ENCODE peak calls at places on chromosomes 7 and 10, in nine cellular contexts. One of them, this sample, is unnamed.

GRCh38 chr7:111560773-111561658 is 1.3 kb downstream of the IMMP2L start:
- DNase-seq in heart left ventricle: no peak
- DNase-seq in body of pancreas: peak; percentile 33
- DNase-seq in naive thymus-derived CD4-positive, alpha-beta T cell: no peak
- DNase-seq in left ventricle myocardium inferior: no peak
- DNase-seq in mesendoderm: peak; percentile 77
- DNase-seq in hepatocyte: peak; percentile 19
- DNase-seq in neural progenitor cell: peak; percentile 10
- DNase-seq in mesenchymal stem cell: peak; percentile 55
- DNase-seq in this sample: no peak

GRCh38 chr7:9189683-9190082 is 756.3 kb downstream of the NXPH1 start:
- DNase-seq in mesenchymal stem cell: no peak
- DNase-seq in body of pancreas: no peak
- DNase-seq in heart left ventricle: no peak
- DNase-seq in hepatocyte: no peak
- DNase-seq in neural progenitor cell: peak; percentile 73
- DNase-seq in mesendoderm: no peak
- DNase-seq in left ventricle myocardium inferior: no peak
- DNase-seq in naive thymus-derived CD4-positive, alpha-beta T cell: no peak
- DNase-seq in this sample: no peak

GRCh38 chr10:84783909-84784308 is 455.5 kb downstream of the CCSER2 start:
- DNase-seq in hepatocyte: no peak
- DNase-seq in mesendoderm: no peak
- DNase-seq in neural progenitor cell: no peak
- DNase-seq in body of pancreas: no peak
- DNase-seq in naive thymus-derived CD4-positive, alpha-beta T cell: no peak
- DNase-seq in left ventricle myocardium inferior: no peak
- DNase-seq in mesenchymal stem cell: no peak
- DNase-seq in heart left ventricle: no peak
- DNase-seq in this sample: no peak

GRCh38 chr10:11255796-11256444 is 238.2 kb downstream of the CELF2 start:
- DNase-seq in hepatocyte: no peak
- DNase-seq in naive thymus-derived CD4-positive, alpha-beta T cell: no peak
- DNase-seq in neural progenitor cell: no peak
- DNase-seq in mesendoderm: no peak
- DNase-seq in heart left ventricle: peak; percentile 50
- DNase-seq in mesenchymal stem cell: no peak
- DNase-seq in body of pancreas: no peak
- DNase-seq in left ventricle myocardium inferior: no peak
- DNase-seq in this sample: no peak

GRCh38 chr10:90969947-90970673 is 49.2 kb upstream of the ANKRD1 start:
- DNase-seq in left ventricle myocardium inferior: no peak
- DNase-seq in mesendoderm: peak; percentile 75
- DNase-seq in body of pancreas: no peak
- DNase-seq in neural progenitor cell: no peak
- DNase-seq in mesenchymal stem cell: peak; percentile 46
- DNase-seq in heart left ventricle: no peak
- DNase-seq in hepatocyte: no peak
- DNase-seq in naive thymus-derived CD4-positive, alpha-beta T cell: no peak
- DNase-seq in this sample: no peak

GRCh38 chr7:98409843-98410242 is 9.0 kb upstream of the BAIAP2L1 start:
- DNase-seq in left ventricle myocardium inferior: no peak
- DNase-seq in mesendoderm: no peak
- DNase-seq in heart left ventricle: no peak
- DNase-seq in body of pancreas: no peak
- DNase-seq in hepatocyte: no peak
- DNase-seq in neural progenitor cell: no peak
- DNase-seq in mesenchymal stem cell: no peak
- DNase-seq in naive thymus-derived CD4-positive, alpha-beta T cell: no peak
- DNase-seq in this sample: no peak

GRCh38 chr10:101080933-101081546 is 19.3 kb downstream of the KAZALD1 start:
- DNase-seq in mesendoderm: peak; percentile 49
- DNase-seq in heart left ventricle: no peak
- DNase-seq in naive thymus-derived CD4-positive, alpha-beta T cell: no peak
- DNase-seq in left ventricle myocardium inferior: no peak
- DNase-seq in mesenchymal stem cell: peak; percentile 28
- DNase-seq in neural progenitor cell: peak; percentile 70
- DNase-seq in body of pancreas: no peak
- DNase-seq in hepatocyte: peak; percentile 49
- DNase-seq in this sample: no peak

GRCh38 chr10:33422779-33423520 is 88.5 kb upstream of the NRP1 start:
- DNase-seq in mesendoderm: no peak
- DNase-seq in heart left ventricle: no peak
- DNase-seq in hepatocyte: no peak
- DNase-seq in left ventricle myocardium inferior: no peak
- DNase-seq in body of pancreas: peak; percentile 85
- DNase-seq in mesenchymal stem cell: no peak
- DNase-seq in naive thymus-derived CD4-positive, alpha-beta T cell: no peak
- DNase-seq in neural progenitor cell: no peak
- DNase-seq in this sample: no peak

GRCh38 chr10:130053561-130053960 is 57.1 kb downstream of the C10orf143 start:
- DNase-seq in mesenchymal stem cell: no peak
- DNase-seq in body of pancreas: no peak
- DNase-seq in neural progenitor cell: no peak
- DNase-seq in hepatocyte: no peak
- DNase-seq in naive thymus-derived CD4-positive, alpha-beta T cell: no peak
- DNase-seq in heart left ventricle: no peak
- DNase-seq in left ventricle myocardium inferior: no peak
- DNase-seq in mesendoderm: no peak
- DNase-seq in this sample: no peak

GRCh38 chr7:64999165-65000004 is 7.1 kb downstream of the ERV3-1 start:
- DNase-seq in neural progenitor cell: no peak
- DNase-seq in mesenchymal stem cell: peak; percentile 16
- DNase-seq in hepatocyte: peak; percentile 30
- DNase-seq in body of pancreas: peak; percentile 77
- DNase-seq in heart left ventricle: no peak
- DNase-seq in naive thymus-derived CD4-positive, alpha-beta T cell: no peak
- DNase-seq in left ventricle myocardium inferior: no peak
- DNase-seq in mesendoderm: peak; percentile 14
- DNase-seq in this sample: peak; percentile 49

GRCh38 chr7:28292826-28293528 is 112.4 kb upstream of the JAZF1 start:
- DNase-seq in hepatocyte: no peak
- DNase-seq in mesenchymal stem cell: no peak
- DNase-seq in left ventricle myocardium inferior: no peak
- DNase-seq in heart left ventricle: no peak
- DNase-seq in naive thymus-derived CD4-positive, alpha-beta T cell: no peak
- DNase-seq in body of pancreas: no peak
- DNase-seq in mesendoderm: no peak
- DNase-seq in neural progenitor cell: no peak
- DNase-seq in this sample: no peak

GRCh38 chr10:132204078-132204780 is 17.5 kb downstream of the DPYSL4 start:
- DNase-seq in heart left ventricle: no peak
- DNase-seq in hepatocyte: no peak
- DNase-seq in mesendoderm: no peak
- DNase-seq in body of pancreas: no peak
- DNase-seq in mesenchymal stem cell: no peak
- DNase-seq in left ventricle myocardium inferior: no peak
- DNase-seq in naive thymus-derived CD4-positive, alpha-beta T cell: no peak
- DNase-seq in neural progenitor cell: no peak
- DNase-seq in this sample: peak; percentile 37

GRCh38 chr10:59177031-59177861 is 803 bp downstream of the PHYHIPL start:
- DNase-seq in body of pancreas: peak; percentile 68
- DNase-seq in left ventricle myocardium inferior: no peak
- DNase-seq in hepatocyte: peak; percentile 75
- DNase-seq in mesenchymal stem cell: peak; percentile 51
- DNase-seq in mesendoderm: peak; percentile 68
- DNase-seq in neural progenitor cell: peak; percentile 74
- DNase-seq in heart left ventricle: peak; percentile 19
- DNase-seq in naive thymus-derived CD4-positive, alpha-beta T cell: no peak
- DNase-seq in this sample: peak; percentile 21

GRCh38 chr7:1741246-1741645 is 71.2 kb downstream of the ELFN1 start:
- DNase-seq in body of pancreas: no peak
- DNase-seq in mesenchymal stem cell: no peak
- DNase-seq in heart left ventricle: no peak
- DNase-seq in neural progenitor cell: no peak
- DNase-seq in naive thymus-derived CD4-positive, alpha-beta T cell: no peak
- DNase-seq in hepatocyte: no peak
- DNase-seq in left ventricle myocardium inferior: no peak
- DNase-seq in mesendoderm: no peak
- DNase-seq in this sample: no peak
- H3K27ac ChIP-seq in body of pancreas: no peak overlapping the region
- H3K27ac ChIP-seq in mesenchymal stem cell: no peak overlapping the region
- H3K27ac ChIP-seq in heart left ventricle: no peak overlapping the region
- H3K27ac ChIP-seq in neural progenitor cell: no peak overlapping the region
- H3K27ac ChIP-seq in naive thymus-derived CD4-positive, alpha-beta T cell: no peak overlapping the region
- H3K27ac ChIP-seq in hepatocyte: no peak overlapping the region
- H3K27ac ChIP-seq in left ventricle myocardium inferior: no peak overlapping the region
- H3K27ac ChIP-seq in mesendoderm: no peak overlapping the region
- H3K27ac ChIP-seq in this sample: no peak overlapping the region

DNA sequence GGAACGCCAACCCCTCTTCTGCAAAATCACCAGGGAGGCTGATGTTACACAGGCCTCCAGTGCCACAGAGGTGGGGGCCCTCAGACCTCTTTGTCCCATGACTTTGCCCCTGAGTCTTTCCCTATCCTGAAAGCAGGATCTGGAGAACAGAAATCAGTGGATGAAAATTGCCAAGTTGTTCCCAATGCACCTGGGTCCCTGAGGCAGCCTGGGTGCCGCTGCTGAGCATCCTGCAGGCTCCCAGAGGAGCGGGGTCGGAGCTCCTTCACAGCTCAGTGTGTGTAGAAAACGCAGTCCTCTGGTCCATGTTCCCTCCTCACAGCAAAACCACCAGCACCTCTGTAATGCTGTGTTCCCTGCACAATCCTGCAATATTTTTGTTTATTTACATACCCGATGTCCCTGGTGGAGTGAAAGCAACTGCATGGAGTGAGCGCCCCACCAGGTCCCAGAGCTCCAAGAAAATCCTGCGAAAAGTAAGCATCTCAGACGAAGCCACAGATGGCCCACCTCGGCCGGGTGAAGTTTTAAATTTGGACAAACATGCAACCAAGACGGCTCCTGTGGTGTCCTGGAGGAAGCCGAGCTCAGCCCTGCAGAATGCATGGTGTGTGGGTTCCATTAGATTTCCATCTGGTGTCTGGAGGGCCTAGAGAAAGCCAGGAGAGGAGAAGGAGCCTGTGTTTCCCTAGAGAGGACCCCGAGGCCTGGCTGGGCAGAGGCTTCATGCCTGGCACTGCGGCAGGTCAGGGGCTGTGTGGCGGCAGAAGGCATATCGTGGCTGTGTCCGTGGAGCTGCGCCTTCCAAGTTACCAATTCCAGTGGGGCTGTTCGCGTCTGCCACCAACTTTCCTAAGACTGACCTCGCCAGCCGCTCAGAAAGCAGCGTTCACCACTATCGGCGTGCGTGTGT is 235.2 kb downstream of the WDR37 start:
- DNase-seq in heart left ventricle: no peak
- DNase-seq in neural progenitor cell: no peak
- DNase-seq in naive thymus-derived CD4-positive, alpha-beta T cell: no peak
- DNase-seq in mesenchymal stem cell: no peak
- DNase-seq in hepatocyte: no peak
- DNase-seq in mesendoderm: no peak
- DNase-seq in left ventricle myocardium inferior: no peak
- DNase-seq in body of pancreas: no peak
- DNase-seq in this sample: no peak
- H3K27ac ChIP-seq in heart left ventricle: no peak overlapping the region
- H3K27ac ChIP-seq in neural progenitor cell: no peak overlapping the region
- H3K27ac ChIP-seq in naive thymus-derived CD4-positive, alpha-beta T cell: no peak overlapping the region
- H3K27ac ChIP-seq in mesenchymal stem cell: no peak overlapping the region
- H3K27ac ChIP-seq in hepatocyte: no peak overlapping the region
- H3K27ac ChIP-seq in mesendoderm: no peak overlapping the region
- H3K27ac ChIP-seq in left ventricle myocardium inferior: no peak overlapping the region
- H3K27ac ChIP-seq in body of pancreas: no peak overlapping the region
- H3K27ac ChIP-seq in this sample: no peak overlapping the region

DNA sequence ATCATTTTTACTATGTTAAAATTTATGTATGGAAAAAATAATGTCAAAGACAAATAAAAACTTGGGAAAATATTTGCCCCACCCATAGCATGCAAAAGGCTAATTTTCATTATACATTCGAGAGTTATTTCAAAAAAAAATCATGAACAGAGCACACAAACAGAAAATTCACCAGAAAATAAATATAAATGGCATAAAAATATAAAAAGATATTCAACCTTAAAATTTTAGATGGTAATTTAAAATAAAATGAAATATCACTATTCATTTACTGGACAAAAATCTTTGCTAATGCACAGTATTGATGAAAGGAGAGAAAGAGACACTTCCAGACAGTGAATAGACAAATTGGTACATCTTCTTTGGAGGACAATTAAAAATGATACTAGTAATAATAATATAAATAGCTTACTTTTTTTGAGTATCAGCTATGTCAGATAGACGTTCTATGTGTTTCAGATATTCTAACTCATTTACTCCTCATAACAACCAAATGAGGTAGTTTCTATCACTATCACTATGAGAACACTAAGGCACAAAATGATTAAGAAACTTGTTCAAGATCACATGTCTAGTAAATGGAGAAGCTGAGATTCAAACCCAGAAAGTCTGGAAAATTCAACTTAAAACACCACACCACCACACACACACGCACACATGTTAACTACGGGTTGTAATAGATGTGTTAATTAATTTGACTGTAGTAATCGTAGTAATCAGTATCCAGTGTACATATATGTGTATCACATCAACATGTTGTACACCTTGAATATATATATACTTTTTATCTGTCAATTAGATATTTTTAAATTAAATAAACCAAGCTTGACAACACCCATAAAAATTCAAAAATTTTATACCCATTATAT is 63.0 kb downstream of the CCDC71L start:
- DNase-seq in neural progenitor cell: no peak
- DNase-seq in mesenchymal stem cell: no peak
- DNase-seq in body of pancreas: no peak
- DNase-seq in hepatocyte: no peak
- DNase-seq in left ventricle myocardium inferior: no peak
- DNase-seq in heart left ventricle: no peak
- DNase-seq in mesendoderm: no peak
- DNase-seq in naive thymus-derived CD4-positive, alpha-beta T cell: no peak
- DNase-seq in this sample: no peak
- H3K27ac ChIP-seq in neural progenitor cell: no peak overlapping the region
- H3K27ac ChIP-seq in mesenchymal stem cell: no peak overlapping the region
- H3K27ac ChIP-seq in body of pancreas: no peak overlapping the region
- H3K27ac ChIP-seq in hepatocyte: no peak overlapping the region
- H3K27ac ChIP-seq in left ventricle myocardium inferior: peak overlapping the region; percentile 60
- H3K27ac ChIP-seq in heart left ventricle: no peak overlapping the region
- H3K27ac ChIP-seq in mesendoderm: no peak overlapping the region
- H3K27ac ChIP-seq in naive thymus-derived CD4-positive, alpha-beta T cell: no peak overlapping the region
- H3K27ac ChIP-seq in this sample: no peak overlapping the region

GRCh38 chr7:30411173-30411572 is 67.4 kb downstream of the NOD1 start:
- DNase-seq in naive thymus-derived CD4-positive, alpha-beta T cell: no peak
- DNase-seq in mesenchymal stem cell: no peak
- DNase-seq in mesendoderm: no peak
- DNase-seq in left ventricle myocardium inferior: no peak
- DNase-seq in hepatocyte: no peak
- DNase-seq in body of pancreas: no peak
- DNase-seq in neural progenitor cell: no peak
- DNase-seq in heart left ventricle: no peak
- DNase-seq in this sample: no peak

GRCh38 chr7:30411897-30412296 is 66.7 kb downstream of the NOD1 start:
- DNase-seq in neural progenitor cell: no peak
- DNase-seq in body of pancreas: no peak
- DNase-seq in heart left ventricle: no peak
- DNase-seq in hepatocyte: no peak
- DNase-seq in naive thymus-derived CD4-positive, alpha-beta T cell: no peak
- DNase-seq in mesenchymal stem cell: no peak
- DNase-seq in mesendoderm: no peak
- DNase-seq in left ventricle myocardium inferior: no peak
- DNase-seq in this sample: no peak

GRCh38 chr7:30413864-30414263 is 64.7 kb downstream of the NOD1 start:
- DNase-seq in hepatocyte: no peak
- DNase-seq in neural progenitor cell: no peak
- DNase-seq in heart left ventricle: no peak
- DNase-seq in mesendoderm: no peak
- DNase-seq in body of pancreas: no peak
- DNase-seq in mesenchymal stem cell: no peak
- DNase-seq in naive thymus-derived CD4-positive, alpha-beta T cell: no peak
- DNase-seq in left ventricle myocardium inferior: no peak
- DNase-seq in this sample: no peak

GRCh38 chr7:30412810-30413504 is 65.6 kb downstream of the NOD1 start:
- DNase-seq in left ventricle myocardium inferior: no peak
- DNase-seq in naive thymus-derived CD4-positive, alpha-beta T cell: no peak
- DNase-seq in body of pancreas: peak; percentile 66
- DNase-seq in mesenchymal stem cell: peak; percentile 86
- DNase-seq in hepatocyte: peak; percentile 82
- DNase-seq in heart left ventricle: no peak
- DNase-seq in mesendoderm: peak; percentile 94
- DNase-seq in neural progenitor cell: peak; percentile 91
- DNase-seq in this sample: no peak
- H3K27ac ChIP-seq in left ventricle myocardium inferior: no peak overlapping the region
- H3K27ac ChIP-seq in naive thymus-derived CD4-positive, alpha-beta T cell: no peak overlapping the region
- H3K27ac ChIP-seq in body of pancreas: no peak overlapping the region
- H3K27ac ChIP-seq in mesenchymal stem cell: no peak overlapping the region
- H3K27ac ChIP-seq in hepatocyte: no peak overlapping the region
- H3K27ac ChIP-seq in heart left ventricle: no peak overlapping the region
- H3K27ac ChIP-seq in mesendoderm: no peak overlapping the region
- H3K27ac ChIP-seq in neural progenitor cell: no peak overlapping the region
- H3K27ac ChIP-seq in this sample: no peak overlapping the region